ENCODE peak calls at places on chromosomes 1 and 21, in four cellular contexts. One of them, this sample, is unnamed.

GRCh38 chr1:148263128-148263905 is 111.2 kb upstream of the NBPF11 start:
- DNase-seq in body of pancreas: peak; percentile 76
- DNase-seq in thyroid gland: peak; percentile 60
- DNase-seq in cardiac muscle cell: peak; percentile 86
- DNase-seq in this sample: peak; percentile 86

GRCh38 chr1:27144920-27145661 is 9.8 kb downstream of the SLC9A1 start:
- DNase-seq in body of pancreas: no peak
- DNase-seq in thyroid gland: no peak
- DNase-seq in cardiac muscle cell: no peak
- DNase-seq in this sample: no peak

GRCh38 chr1:200150721-200151120 is 123.2 kb downstream of the NR5A2 start:
- DNase-seq in body of pancreas: no peak
- DNase-seq in thyroid gland: peak; percentile 69
- DNase-seq in cardiac muscle cell: no peak
- DNase-seq in this sample: no peak

GRCh38 chr1:50774759-50775351 is 185.2 kb downstream of the FAF1 start:
- DNase-seq in body of pancreas: peak; percentile 21
- DNase-seq in thyroid gland: no peak
- DNase-seq in cardiac muscle cell: peak; percentile 71
- DNase-seq in this sample: peak; percentile 34

GRCh38 chr21:42571391-42572150 is 57.9 kb downstream of the SLC37A1 start:
- DNase-seq in body of pancreas: no peak
- DNase-seq in thyroid gland: no peak
- DNase-seq in cardiac muscle cell: no peak
- DNase-seq in this sample: no peak

GRCh38 chr1:103123321-103123720 is 15.0 kb upstream of the COL11A1 start:
- DNase-seq in body of pancreas: no peak
- DNase-seq in thyroid gland: no peak
- DNase-seq in cardiac muscle cell: no peak
- DNase-seq in this sample: no peak

GRCh38 chr1:107056426-107057196 is at the start of gene PRMT6:
- DNase-seq in body of pancreas: peak; percentile 87
- DNase-seq in thyroid gland: peak; percentile 82
- DNase-seq in cardiac muscle cell: peak; percentile 90
- DNase-seq in this sample: peak; percentile 90

GRCh38 chr21:25735895-25736597 is 1.3 kb downstream of the GABPA start:
- DNase-seq in body of pancreas: no peak
- DNase-seq in thyroid gland: no peak
- DNase-seq in cardiac muscle cell: peak; percentile 63
- DNase-seq in this sample: peak; percentile 10

GRCh38 chr1:153260980-153261792 is 1.7 kb downstream of the LORICRIN start:
- DNase-seq in body of pancreas: peak; percentile 30
- DNase-seq in thyroid gland: peak; percentile 21
- DNase-seq in cardiac muscle cell: peak; percentile 70
- DNase-seq in this sample: peak; percentile 30

GRCh38 chr21:41821081-41821755 is 54.4 kb upstream of the RIPK4 start:
- DNase-seq in body of pancreas: no peak
- DNase-seq in thyroid gland: no peak
- DNase-seq in cardiac muscle cell: no peak
- DNase-seq in this sample: no peak

GRCh38 chr1:70737125-70737524 is 310.5 kb downstream of the PTGER3 start:
- DNase-seq in body of pancreas: no peak
- DNase-seq in thyroid gland: no peak
- DNase-seq in cardiac muscle cell: no peak
- DNase-seq in this sample: no peak

GRCh38 chr1:200107004-200107470 is 79.5 kb downstream of the NR5A2 start:
- DNase-seq in body of pancreas: no peak
- DNase-seq in thyroid gland: no peak
- DNase-seq in cardiac muscle cell: no peak
- DNase-seq in this sample: no peak

GRCh38 chr1:207243756-207244408 is 77.6 kb upstream of the CD55 start:
- DNase-seq in body of pancreas: no peak
- DNase-seq in thyroid gland: no peak
- DNase-seq in cardiac muscle cell: no peak
- DNase-seq in this sample: no peak

GRCh38 chr21:17488620-17489019 is 24.2 kb upstream of the CXADR start:
- DNase-seq in body of pancreas: no peak
- DNase-seq in thyroid gland: no peak
- DNase-seq in cardiac muscle cell: no peak
- DNase-seq in this sample: no peak

GRCh38 chr21:17492415-17493168 is 20.3 kb upstream of the CXADR start:
- DNase-seq in body of pancreas: no peak
- DNase-seq in thyroid gland: no peak
- DNase-seq in cardiac muscle cell: no peak
- DNase-seq in this sample: no peak

GRCh38 chr21:17494051-17494450 is 18.8 kb upstream of the CXADR start:
- DNase-seq in body of pancreas: no peak
- DNase-seq in thyroid gland: no peak
- DNase-seq in cardiac muscle cell: no peak
- DNase-seq in this sample: no peak

GRCh38 chr21:17495680-17496079 is 17.2 kb upstream of the CXADR start:
- DNase-seq in body of pancreas: no peak
- DNase-seq in thyroid gland: no peak
- DNase-seq in cardiac muscle cell: no peak
- DNase-seq in this sample: no peak

DNA sequence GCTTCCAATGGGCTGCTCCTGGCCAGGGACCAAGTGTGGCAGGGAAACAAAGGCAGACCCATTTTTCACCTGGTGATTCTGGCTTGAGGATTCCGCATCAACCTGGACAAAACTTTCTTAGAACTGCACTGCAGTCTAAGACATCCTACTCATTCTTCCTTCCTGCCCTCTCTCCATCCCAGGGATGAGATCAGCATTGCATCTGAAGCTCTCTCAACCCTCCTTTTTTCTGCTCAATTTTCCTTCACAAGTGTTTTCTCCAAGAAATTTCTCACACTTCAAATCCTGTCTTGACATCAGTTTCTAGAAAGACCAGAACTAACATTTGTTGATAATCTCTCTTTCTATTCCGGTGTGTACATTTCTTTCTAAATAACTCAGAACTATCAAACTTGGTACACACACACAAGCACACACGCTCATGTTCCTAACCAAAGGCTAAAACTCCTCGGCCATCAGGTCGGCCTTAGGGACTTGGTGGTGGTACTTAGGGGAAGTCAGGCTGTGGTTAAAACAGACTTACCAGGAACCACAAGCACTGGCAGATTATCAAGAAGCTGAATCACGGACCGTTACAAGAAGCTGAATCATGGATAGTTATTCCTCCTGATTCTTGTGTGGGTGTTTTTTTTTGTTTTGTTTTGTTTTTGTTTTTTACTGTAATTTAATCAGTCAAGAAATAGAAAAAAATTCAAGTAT is 21.0 kb upstream of the CXADR start:
- DNase-seq in body of pancreas: no peak
- DNase-seq in thyroid gland: peak; percentile 36
- DNase-seq in cardiac muscle cell: no peak
- DNase-seq in this sample: no peak
- H3K4me3 ChIP-seq in body of pancreas: no peak overlapping the region
- H3K4me3 ChIP-seq in thyroid gland: no peak overlapping the region
- H3K4me3 ChIP-seq in cardiac muscle cell: no peak overlapping the region
- H3K4me3 ChIP-seq in this sample: no peak overlapping the region

DNA sequence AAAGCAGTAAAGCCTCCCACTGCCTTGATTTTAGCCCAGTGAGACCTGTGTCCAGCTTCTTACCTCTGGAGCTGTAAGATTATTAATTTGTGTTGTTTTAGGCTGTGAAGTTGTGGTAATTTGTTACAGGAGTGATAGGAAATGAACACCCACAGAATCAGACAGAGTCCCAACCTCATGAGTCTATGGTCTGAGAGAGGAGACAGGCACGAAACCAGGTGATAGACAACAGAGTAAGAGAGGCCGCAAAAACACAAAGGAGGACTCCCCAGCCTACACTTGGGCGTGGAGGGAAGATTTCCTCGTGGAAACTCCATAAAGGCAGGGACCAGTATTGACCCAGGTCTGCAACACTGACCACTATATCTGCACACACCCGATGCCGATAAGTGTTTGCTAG is 234.6 kb upstream of the JUN start:
- DNase-seq in body of pancreas: no peak
- DNase-seq in thyroid gland: no peak
- DNase-seq in cardiac muscle cell: no peak
- DNase-seq in this sample: no peak
- H3K4me1 ChIP-seq in body of pancreas: peaks cover 27% of the 10 kb centered on the region
- H3K4me1 ChIP-seq in thyroid gland: peaks cover 22% of the 10 kb centered on the region
- H3K4me1 ChIP-seq in cardiac muscle cell: peaks cover 2% of the 10 kb centered on the region
- H3K4me1 ChIP-seq in this sample: peaks cover 17% of the 10 kb centered on the region

DNA sequence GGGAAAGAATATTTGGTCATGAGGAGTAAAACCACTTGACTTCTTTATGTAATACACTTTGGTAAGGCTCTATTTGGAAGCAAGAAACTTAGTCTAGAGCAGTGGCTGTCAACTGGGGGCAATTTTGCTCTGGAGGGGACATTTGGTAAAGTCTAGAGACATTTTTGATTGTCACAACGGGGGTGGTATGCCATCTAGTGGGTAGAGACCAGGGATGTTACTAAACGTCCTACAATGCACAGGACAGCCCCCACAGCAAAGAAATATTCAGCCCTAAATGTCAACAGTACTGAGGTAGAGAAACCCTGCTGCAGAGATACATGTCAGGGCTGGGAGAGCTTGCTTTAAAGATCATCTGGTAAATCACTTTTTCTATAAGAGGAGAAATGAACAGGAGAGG is 13.5 kb downstream of the FUCA1 start:
- DNase-seq in body of pancreas: no peak
- DNase-seq in thyroid gland: no peak
- DNase-seq in cardiac muscle cell: no peak
- DNase-seq in this sample: no peak
- TF ChIP-seq CTCF in body of pancreas: no peak
- TF ChIP-seq CTCF in thyroid gland: no peak
- TF ChIP-seq CTCF in cardiac muscle cell: peak; percentile 19
- TF ChIP-seq CTCF in this sample: no peak

DNA sequence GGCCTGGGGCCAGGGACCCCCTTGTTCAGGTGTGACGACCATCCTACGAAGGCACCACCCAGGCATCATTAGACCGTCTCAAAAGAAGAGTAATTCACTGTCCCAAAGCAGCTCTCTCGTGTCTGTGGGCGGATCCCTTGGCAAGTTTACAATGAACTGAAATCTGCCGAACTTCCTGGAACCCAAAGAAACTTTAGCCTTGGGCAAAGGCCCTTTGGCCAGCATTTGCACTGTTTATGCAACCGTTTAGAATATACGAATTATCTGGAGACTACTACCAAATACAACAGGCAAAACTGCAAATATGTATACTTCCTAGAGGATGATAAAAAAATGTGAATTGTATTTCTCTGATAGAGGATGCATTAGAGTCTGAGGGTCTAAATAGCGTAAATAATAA is 1.4 kb upstream of the SOD1 start:
- DNase-seq in body of pancreas: no peak
- DNase-seq in thyroid gland: no peak
- DNase-seq in cardiac muscle cell: no peak
- DNase-seq in this sample: peak; percentile 50
- H3K4me3 ChIP-seq in body of pancreas: no peak overlapping the region
- H3K4me3 ChIP-seq in thyroid gland: no peak overlapping the region
- H3K4me3 ChIP-seq in cardiac muscle cell: no peak overlapping the region
- H3K4me3 ChIP-seq in this sample: no peak overlapping the region

GRCh38 chr21:44954281-44954771 is 14.5 kb downstream of the SLX9 start:
- DNase-seq in body of pancreas: no peak
- DNase-seq in thyroid gland: no peak
- DNase-seq in cardiac muscle cell: no peak
- DNase-seq in this sample: no peak
- H3K4me1 ChIP-seq in body of pancreas: peaks cover 9% of the 10 kb centered on the region
- H3K4me1 ChIP-seq in thyroid gland: peaks cover 11% of the 10 kb centered on the region
- H3K4me1 ChIP-seq in cardiac muscle cell: peaks cover 15% of the 10 kb centered on the region
- H3K4me1 ChIP-seq in this sample: peaks cover 4% of the 10 kb centered on the region

DNA sequence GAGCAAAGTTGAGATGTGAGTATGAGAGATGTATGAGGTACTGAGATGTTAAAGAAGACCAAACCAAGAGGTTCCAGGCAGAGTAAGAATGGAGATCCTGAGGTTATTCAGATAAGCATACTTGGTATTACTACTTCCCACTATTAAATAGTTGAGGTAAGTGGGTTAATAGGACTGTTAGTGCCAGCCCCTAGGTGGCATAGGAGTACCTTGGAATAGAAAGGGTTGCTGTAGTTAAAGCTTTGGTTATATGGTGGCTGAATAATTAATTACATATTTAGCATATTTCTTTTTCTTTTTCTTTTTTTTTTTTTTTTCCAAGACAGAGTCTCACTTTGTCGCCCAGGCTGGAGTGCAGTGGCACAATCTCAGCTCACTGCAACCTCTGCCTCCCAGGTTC is 397.9 kb upstream of the TMPRSS15 start:
- DNase-seq in body of pancreas: no peak
- DNase-seq in thyroid gland: no peak
- DNase-seq in cardiac muscle cell: no peak
- DNase-seq in this sample: no peak
- TF ChIP-seq CTCF in body of pancreas: no peak
- TF ChIP-seq CTCF in thyroid gland: no peak
- TF ChIP-seq CTCF in cardiac muscle cell: no peak
- TF ChIP-seq CTCF in this sample: no peak

DNA sequence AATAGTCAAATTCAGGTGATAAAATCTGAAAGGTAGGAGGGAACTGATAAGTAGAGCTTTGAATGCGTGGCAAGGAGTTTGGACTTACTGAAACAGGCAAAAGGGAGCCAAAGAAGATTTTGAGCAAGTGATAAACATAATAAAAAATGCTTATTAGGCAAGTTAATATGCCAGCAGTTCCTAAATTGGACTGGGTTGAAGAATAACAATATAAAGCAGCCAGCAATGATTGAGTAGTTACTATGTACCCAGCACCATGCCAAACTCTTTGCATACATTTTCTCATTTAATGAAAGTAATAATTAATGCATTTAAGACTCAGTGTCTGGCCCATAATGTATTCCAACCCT is 23.8 kb upstream of the AHCYL1 start:
- DNase-seq in body of pancreas: no peak
- DNase-seq in thyroid gland: no peak
- DNase-seq in cardiac muscle cell: no peak
- DNase-seq in this sample: no peak
- H3K4me3 ChIP-seq in body of pancreas: no peak overlapping the region
- H3K4me3 ChIP-seq in thyroid gland: no peak overlapping the region
- H3K4me3 ChIP-seq in cardiac muscle cell: no peak overlapping the region
- H3K4me3 ChIP-seq in this sample: no peak overlapping the region

DNA sequence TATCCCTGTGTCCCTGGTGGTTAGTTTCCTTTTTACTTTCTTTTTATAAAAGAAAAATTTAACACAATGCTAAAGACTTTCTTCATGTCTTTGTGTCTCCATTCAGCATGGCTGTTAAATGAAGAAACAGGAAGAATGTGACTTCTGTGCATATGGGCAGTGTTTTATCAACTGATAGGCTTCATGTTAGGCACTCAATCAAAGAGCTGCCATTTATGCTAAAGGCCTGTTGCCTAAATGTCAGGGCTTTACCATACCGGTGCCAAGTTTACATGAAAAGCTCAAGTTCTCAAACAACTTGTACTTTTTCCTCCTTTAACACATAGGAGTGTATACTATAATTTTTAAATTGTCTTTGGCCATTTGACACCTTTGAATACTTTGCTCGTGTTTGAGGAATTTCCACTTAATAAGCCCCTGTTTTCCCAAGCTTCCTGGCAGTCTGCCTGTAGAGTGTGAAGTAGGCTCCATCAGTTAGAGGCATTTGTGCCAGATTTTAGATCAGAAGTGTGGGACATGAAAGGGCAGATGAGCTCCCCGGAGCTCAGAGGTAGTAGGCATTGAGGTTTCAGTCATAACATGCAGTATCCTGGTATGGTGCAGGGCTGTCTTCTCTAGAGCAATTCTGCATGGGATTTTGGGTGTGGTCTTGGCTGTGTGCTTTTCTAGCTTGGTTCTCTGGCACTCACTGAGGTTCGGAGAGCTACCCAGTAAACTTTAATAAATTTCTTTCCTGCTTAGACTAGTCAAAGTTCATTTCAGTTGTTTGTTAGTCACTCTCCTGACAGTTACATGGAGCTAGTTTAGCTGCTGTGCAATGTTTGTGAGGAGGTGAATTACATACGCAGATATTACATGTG is 119.0 kb downstream of the LEPR start:
- DNase-seq in body of pancreas: no peak
- DNase-seq in thyroid gland: peak; percentile 3
- DNase-seq in cardiac muscle cell: no peak
- DNase-seq in this sample: no peak
- H3K4me1 ChIP-seq in body of pancreas: no peaks in the 10 kb centered on the region
- H3K4me1 ChIP-seq in thyroid gland: peaks cover 3% of the 10 kb centered on the region
- H3K4me1 ChIP-seq in cardiac muscle cell: peaks cover 19% of the 10 kb centered on the region
- H3K4me1 ChIP-seq in this sample: no peaks in the 10 kb centered on the region